ENCODE peak calls at places on chromosomes 11 and 22, in nine cellular contexts. One of them, this sample, is unnamed.

GRCh38 chr11:112292785-112293407 is 32.2 kb upstream of the PLET1 start:
- DNase-seq in neural progenitor cell: no peak
- DNase-seq in BE2C: no peak
- DNase-seq in brain microvascular endothelial cell: peak; percentile 81
- DNase-seq in upper lobe of right lung: no peak
- DNase-seq in CD4-positive, CD25-positive, alpha-beta regulatory T cell: no peak
- DNase-seq in astrocyte of the spinal cord: peak; percentile 89
- DNase-seq in HepG2: no peak
- DNase-seq in uterus: peak; percentile 36
- DNase-seq in this sample: no peak

GRCh38 chr11:118290923-118291322 is 13.6 kb upstream of the CD3E start:
- DNase-seq in neural progenitor cell: peak; percentile 49
- DNase-seq in BE2C: no peak
- DNase-seq in brain microvascular endothelial cell: no peak
- DNase-seq in upper lobe of right lung: no peak
- DNase-seq in CD4-positive, CD25-positive, alpha-beta regulatory T cell: peak; percentile 50
- DNase-seq in astrocyte of the spinal cord: no peak
- DNase-seq in HepG2: peak; percentile 74
- DNase-seq in uterus: peak; percentile 22
- DNase-seq in this sample: peak; percentile 82

GRCh38 chr11:100866453-100866852 is 179.4 kb downstream of the ARHGAP42 start:
- DNase-seq in neural progenitor cell: no peak
- DNase-seq in BE2C: no peak
- DNase-seq in brain microvascular endothelial cell: no peak
- DNase-seq in upper lobe of right lung: no peak
- DNase-seq in CD4-positive, CD25-positive, alpha-beta regulatory T cell: no peak
- DNase-seq in astrocyte of the spinal cord: no peak
- DNase-seq in HepG2: no peak
- DNase-seq in uterus: no peak
- DNase-seq in this sample: no peak

GRCh38 chr11:72680624-72681158 is 6.5 kb upstream of the PDE2A start:
- DNase-seq in neural progenitor cell: no peak
- DNase-seq in BE2C: no peak
- DNase-seq in brain microvascular endothelial cell: no peak
- DNase-seq in upper lobe of right lung: no peak
- DNase-seq in CD4-positive, CD25-positive, alpha-beta regulatory T cell: no peak
- DNase-seq in astrocyte of the spinal cord: no peak
- DNase-seq in HepG2: no peak
- DNase-seq in uterus: no peak
- DNase-seq in this sample: no peak

GRCh38 chr11:84549221-84549620 is 1077.9 kb downstream of the DLG2 start:
- DNase-seq in neural progenitor cell: no peak
- DNase-seq in BE2C: no peak
- DNase-seq in brain microvascular endothelial cell: no peak
- DNase-seq in upper lobe of right lung: no peak
- DNase-seq in CD4-positive, CD25-positive, alpha-beta regulatory T cell: no peak
- DNase-seq in astrocyte of the spinal cord: peak; percentile 40
- DNase-seq in HepG2: no peak
- DNase-seq in uterus: no peak
- DNase-seq in this sample: no peak

GRCh38 chr22:41969110-41969646 is at the start of gene SEPTIN3:
- DNase-seq in neural progenitor cell: peak; percentile 67
- DNase-seq in BE2C: peak; percentile 64
- DNase-seq in brain microvascular endothelial cell: no peak
- DNase-seq in upper lobe of right lung: no peak
- DNase-seq in CD4-positive, CD25-positive, alpha-beta regulatory T cell: no peak
- DNase-seq in astrocyte of the spinal cord: no peak
- DNase-seq in HepG2: no peak
- DNase-seq in uterus: no peak
- DNase-seq in this sample: no peak

GRCh38 chr22:19448076-19448607 is 631 bp upstream of the C22orf39 start:
- DNase-seq in neural progenitor cell: peak; percentile 60
- DNase-seq in BE2C: peak; percentile 83
- DNase-seq in brain microvascular endothelial cell: peak; percentile 51
- DNase-seq in upper lobe of right lung: no peak
- DNase-seq in CD4-positive, CD25-positive, alpha-beta regulatory T cell: no peak
- DNase-seq in astrocyte of the spinal cord: peak; percentile 68
- DNase-seq in HepG2: peak; percentile 55
- DNase-seq in uterus: no peak
- DNase-seq in this sample: peak; percentile 63

GRCh38 chr22:37758698-37759097 is 49.0 kb upstream of the GCAT start:
- DNase-seq in neural progenitor cell: no peak
- DNase-seq in BE2C: no peak
- DNase-seq in brain microvascular endothelial cell: no peak
- DNase-seq in upper lobe of right lung: no peak
- DNase-seq in CD4-positive, CD25-positive, alpha-beta regulatory T cell: no peak
- DNase-seq in astrocyte of the spinal cord: no peak
- DNase-seq in HepG2: no peak
- DNase-seq in uterus: no peak
- DNase-seq in this sample: no peak

GRCh38 chr22:42262964-42263363 is 7.5 kb downstream of the TCF20 start:
- DNase-seq in neural progenitor cell: no peak
- DNase-seq in BE2C: no peak
- DNase-seq in brain microvascular endothelial cell: no peak
- DNase-seq in upper lobe of right lung: no peak
- DNase-seq in CD4-positive, CD25-positive, alpha-beta regulatory T cell: no peak
- DNase-seq in astrocyte of the spinal cord: no peak
- DNase-seq in HepG2: no peak
- DNase-seq in uterus: no peak
- DNase-seq in this sample: no peak

GRCh38 chr11:65879622-65880021 is at the start of gene CTSW:
- DNase-seq in neural progenitor cell: no peak
- DNase-seq in BE2C: no peak
- DNase-seq in brain microvascular endothelial cell: no peak
- DNase-seq in upper lobe of right lung: no peak
- DNase-seq in CD4-positive, CD25-positive, alpha-beta regulatory T cell: no peak
- DNase-seq in astrocyte of the spinal cord: no peak
- DNase-seq in HepG2: no peak
- DNase-seq in uterus: no peak
- DNase-seq in this sample: no peak

DNA sequence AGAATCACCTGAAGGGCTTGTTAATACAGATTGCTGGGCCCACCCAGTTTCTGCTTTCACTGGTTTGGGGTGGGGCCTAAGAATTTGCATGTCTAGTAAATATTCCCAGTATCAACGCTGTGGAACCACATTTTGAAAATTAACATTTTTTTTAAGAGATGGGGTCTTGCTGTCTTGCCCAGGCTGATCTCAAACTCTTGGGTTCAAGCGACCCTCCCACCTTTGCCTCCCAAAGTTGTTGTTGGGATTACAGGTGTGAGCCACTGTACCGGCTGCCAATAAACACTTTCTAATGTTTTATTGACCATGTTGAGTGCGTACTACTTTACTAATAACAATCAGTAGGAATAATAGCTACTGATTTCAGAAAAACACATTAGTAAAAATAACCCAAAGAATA is 2.5 kb downstream of the EIF4G2 start:
- DNase-seq in neural progenitor cell: no peak
- DNase-seq in BE2C: no peak
- DNase-seq in brain microvascular endothelial cell: no peak
- DNase-seq in upper lobe of right lung: no peak
- DNase-seq in CD4-positive, CD25-positive, alpha-beta regulatory T cell: no peak
- DNase-seq in astrocyte of the spinal cord: no peak
- DNase-seq in HepG2: no peak
- DNase-seq in uterus: no peak
- DNase-seq in this sample: no peak
- H3K4me3 ChIP-seq in neural progenitor cell: peak overlapping the region; percentile 99
- H3K4me3 ChIP-seq in BE2C: peak overlapping the region; percentile 87
- H3K4me3 ChIP-seq in brain microvascular endothelial cell: peak overlapping the region; percentile 92
- H3K4me3 ChIP-seq in upper lobe of right lung: peak overlapping the region; percentile 92
- H3K4me3 ChIP-seq in CD4-positive, CD25-positive, alpha-beta regulatory T cell: peak overlapping the region; percentile 98
- H3K4me3 ChIP-seq in astrocyte of the spinal cord: no peak overlapping the region
- H3K4me3 ChIP-seq in HepG2: peak overlapping the region; percentile 7
- H3K4me3 ChIP-seq in uterus: peak overlapping the region; percentile 94
- H3K4me3 ChIP-seq in this sample: no peak overlapping the region

GRCh38 chr22:39960791-39961746 is 872 bp downstream of the TMA7B start:
- DNase-seq in neural progenitor cell: no peak
- DNase-seq in BE2C: no peak
- DNase-seq in brain microvascular endothelial cell: peak; percentile 98
- DNase-seq in upper lobe of right lung: no peak
- DNase-seq in CD4-positive, CD25-positive, alpha-beta regulatory T cell: peak; percentile 37
- DNase-seq in astrocyte of the spinal cord: peak; percentile 99
- DNase-seq in HepG2: no peak
- DNase-seq in uterus: no peak
- DNase-seq in this sample: no peak

GRCh38 chr22:39958916-39959639 is 1.1 kb upstream of the TMA7B start:
- DNase-seq in neural progenitor cell: no peak
- DNase-seq in BE2C: no peak
- DNase-seq in brain microvascular endothelial cell: no peak
- DNase-seq in upper lobe of right lung: no peak
- DNase-seq in CD4-positive, CD25-positive, alpha-beta regulatory T cell: no peak
- DNase-seq in astrocyte of the spinal cord: no peak
- DNase-seq in HepG2: no peak
- DNase-seq in uterus: no peak
- DNase-seq in this sample: no peak

GRCh38 chr22:39958009-39958711 is 2.0 kb upstream of the TMA7B start:
- DNase-seq in neural progenitor cell: no peak
- DNase-seq in BE2C: no peak
- DNase-seq in brain microvascular endothelial cell: no peak
- DNase-seq in upper lobe of right lung: no peak
- DNase-seq in CD4-positive, CD25-positive, alpha-beta regulatory T cell: no peak
- DNase-seq in astrocyte of the spinal cord: no peak
- DNase-seq in HepG2: no peak
- DNase-seq in uterus: no peak
- DNase-seq in this sample: no peak

GRCh38 chr22:39962071-39962470 is 1.9 kb downstream of the TMA7B start:
- DNase-seq in neural progenitor cell: no peak
- DNase-seq in BE2C: no peak
- DNase-seq in brain microvascular endothelial cell: no peak
- DNase-seq in upper lobe of right lung: no peak
- DNase-seq in CD4-positive, CD25-positive, alpha-beta regulatory T cell: no peak
- DNase-seq in astrocyte of the spinal cord: peak; percentile 28
- DNase-seq in HepG2: no peak
- DNase-seq in uterus: no peak
- DNase-seq in this sample: no peak

DNA sequence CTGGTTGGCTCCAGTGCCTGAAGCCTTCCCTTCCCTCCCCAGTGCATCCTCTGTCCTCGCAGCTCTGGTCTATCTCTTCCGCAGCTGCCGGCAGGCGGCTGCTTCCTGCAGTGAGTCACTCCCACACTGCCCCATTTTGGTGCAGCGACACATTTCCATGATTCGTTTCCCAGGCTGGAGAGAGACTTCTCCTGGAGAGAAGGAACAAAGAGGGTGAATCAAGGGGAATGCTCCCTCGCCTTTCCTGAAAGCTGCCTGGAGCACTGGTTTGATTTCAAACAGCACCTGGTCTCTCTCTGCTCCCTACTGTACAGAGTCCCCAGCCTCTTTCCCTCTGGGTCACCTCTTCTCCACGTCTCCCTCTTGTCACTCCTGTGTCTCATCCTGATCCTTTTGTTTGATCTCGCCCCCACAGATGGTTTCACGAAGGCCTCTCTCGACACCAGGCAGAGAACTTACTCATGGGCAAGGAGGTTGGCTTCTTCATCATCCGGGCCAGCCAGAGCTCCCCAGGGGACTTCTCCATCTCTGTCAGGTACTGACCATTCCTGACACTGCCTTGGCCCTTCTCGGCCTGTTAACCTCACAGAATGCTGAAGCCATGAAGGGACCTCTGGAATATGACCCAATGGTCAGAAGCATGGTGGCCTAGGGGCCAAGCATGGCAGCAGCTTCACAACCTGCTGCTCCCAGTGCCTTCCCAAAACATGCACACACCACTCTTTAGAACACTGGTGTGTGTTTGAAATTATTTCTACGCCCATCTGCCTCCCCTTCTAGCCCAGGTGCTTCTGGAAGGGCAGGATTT is at the start of gene TMA7B:
- DNase-seq in neural progenitor cell: peak; percentile 61
- DNase-seq in BE2C: peak; percentile 79
- DNase-seq in brain microvascular endothelial cell: peak; percentile 49
- DNase-seq in upper lobe of right lung: no peak
- DNase-seq in CD4-positive, CD25-positive, alpha-beta regulatory T cell: no peak
- DNase-seq in astrocyte of the spinal cord: peak; percentile 69
- DNase-seq in HepG2: no peak
- DNase-seq in uterus: no peak
- DNase-seq in this sample: no peak
- H3K4me3 ChIP-seq in neural progenitor cell: no peak within 1 kb of the TSS
- H3K4me3 ChIP-seq in BE2C: no peak within 1 kb of the TSS
- H3K4me3 ChIP-seq in brain microvascular endothelial cell: no peak within 1 kb of the TSS
- H3K4me3 ChIP-seq in upper lobe of right lung: no peak within 1 kb of the TSS
- H3K4me3 ChIP-seq in CD4-positive, CD25-positive, alpha-beta regulatory T cell: peak within 1 kb of the TSS; percentile 37
- H3K4me3 ChIP-seq in astrocyte of the spinal cord: no peak within 1 kb of the TSS
- H3K4me3 ChIP-seq in HepG2: no peak within 1 kb of the TSS
- H3K4me3 ChIP-seq in uterus: no peak within 1 kb of the TSS
- H3K4me3 ChIP-seq in this sample: no peak within 1 kb of the TSS

DNA sequence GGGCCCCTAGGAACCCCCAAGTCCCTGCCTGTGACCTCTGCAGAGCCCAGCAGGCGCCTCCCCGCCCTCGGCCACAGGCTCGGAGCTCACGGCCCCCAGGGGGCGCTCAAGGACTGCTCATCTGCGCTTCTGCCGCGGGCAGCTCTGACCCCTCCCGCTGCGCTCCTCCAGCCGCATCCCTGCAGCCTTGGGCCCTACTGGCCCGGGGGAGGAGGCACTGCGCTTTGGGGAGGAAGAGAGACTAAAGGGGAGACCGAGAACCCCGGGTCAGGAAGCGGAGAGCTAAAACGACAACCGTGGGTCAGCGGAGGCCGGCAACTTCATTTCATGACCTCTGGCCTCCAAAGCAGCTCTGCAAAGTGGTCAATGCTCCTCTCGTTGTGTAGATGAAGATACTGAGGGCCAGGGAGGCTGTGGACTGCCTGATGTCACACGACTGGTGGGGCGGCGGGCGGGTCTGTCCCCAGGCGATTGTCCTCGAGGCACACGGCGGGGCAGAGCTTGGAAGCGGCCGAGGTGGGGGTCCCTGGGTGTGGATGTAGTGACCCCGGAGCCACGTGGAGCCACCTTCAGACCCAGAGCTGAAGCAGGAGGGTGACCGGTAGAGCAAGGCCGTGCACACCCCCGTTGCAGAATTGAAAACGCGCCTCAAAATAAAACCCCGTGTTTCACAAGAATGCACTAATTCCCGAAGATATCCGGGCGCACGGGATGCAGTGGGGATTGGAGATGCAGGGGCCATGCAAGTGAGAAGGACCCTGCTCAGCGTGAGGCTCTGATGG is 2.7 kb upstream of the KRTAP5-6 start:
- DNase-seq in neural progenitor cell: peak; percentile 94
- DNase-seq in BE2C: peak; percentile 81
- DNase-seq in brain microvascular endothelial cell: peak; percentile 48
- DNase-seq in upper lobe of right lung: peak; percentile 94
- DNase-seq in CD4-positive, CD25-positive, alpha-beta regulatory T cell: peak; percentile 70
- DNase-seq in astrocyte of the spinal cord: peak; percentile 65
- DNase-seq in HepG2: peak; percentile 53
- DNase-seq in uterus: peak; percentile 76
- DNase-seq in this sample: peak; percentile 93
- H3K4me3 ChIP-seq in neural progenitor cell: peak overlapping the region; percentile 48
- H3K4me3 ChIP-seq in BE2C: no peak overlapping the region
- H3K4me3 ChIP-seq in brain microvascular endothelial cell: peak overlapping the region; percentile 37
- H3K4me3 ChIP-seq in upper lobe of right lung: peak overlapping the region; percentile 25
- H3K4me3 ChIP-seq in CD4-positive, CD25-positive, alpha-beta regulatory T cell: no peak overlapping the region
- H3K4me3 ChIP-seq in astrocyte of the spinal cord: peak overlapping the region; percentile 38
- H3K4me3 ChIP-seq in HepG2: peak overlapping the region; percentile 14
- H3K4me3 ChIP-seq in uterus: no peak overlapping the region
- H3K4me3 ChIP-seq in this sample: peak overlapping the region; percentile 49

DNA sequence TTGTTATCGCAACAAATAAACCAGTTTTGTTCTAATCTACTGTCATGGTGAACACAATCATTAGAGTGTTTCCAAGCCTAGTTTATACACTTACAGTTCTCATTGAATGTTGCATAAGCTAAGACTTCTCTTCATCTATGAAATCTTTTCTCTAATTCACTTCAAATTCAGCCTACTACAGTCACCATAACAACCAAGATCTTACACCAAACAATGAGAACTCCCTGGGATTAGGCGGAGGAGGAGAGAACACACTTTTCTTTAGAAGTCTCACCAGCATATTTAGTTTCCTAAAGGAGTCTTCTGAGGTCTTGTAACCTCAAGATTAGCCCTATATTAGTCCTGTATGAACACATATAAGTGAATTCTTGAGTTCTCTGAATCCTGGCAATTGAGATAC is 1889.7 kb downstream of the LRRC4C start:
- DNase-seq in neural progenitor cell: peak; percentile 2
- DNase-seq in BE2C: no peak
- DNase-seq in brain microvascular endothelial cell: no peak
- DNase-seq in upper lobe of right lung: no peak
- DNase-seq in CD4-positive, CD25-positive, alpha-beta regulatory T cell: no peak
- DNase-seq in astrocyte of the spinal cord: no peak
- DNase-seq in HepG2: no peak
- DNase-seq in uterus: no peak
- DNase-seq in this sample: no peak
- H3K4me3 ChIP-seq in neural progenitor cell: no peak overlapping the region
- H3K4me3 ChIP-seq in BE2C: no peak overlapping the region
- H3K4me3 ChIP-seq in brain microvascular endothelial cell: no peak overlapping the region
- H3K4me3 ChIP-seq in upper lobe of right lung: no peak overlapping the region
- H3K4me3 ChIP-seq in CD4-positive, CD25-positive, alpha-beta regulatory T cell: no peak overlapping the region
- H3K4me3 ChIP-seq in astrocyte of the spinal cord: no peak overlapping the region
- H3K4me3 ChIP-seq in HepG2: no peak overlapping the region
- H3K4me3 ChIP-seq in uterus: no peak overlapping the region
- H3K4me3 ChIP-seq in this sample: no peak overlapping the region

This sample was measured in Caco-2.